ENCODE peak calls at places on chromosomes 16 and 17, in four cellular contexts. C, J, R and P are unnamed samples.

GRCh38 chr17:69716571-69716970 is 302.1 kb downstream of the MAP2K6 start:
- DNase-seq in R (no peak), C (no peak), J (peak; percentile 37), P (no peak)

GRCh38 chr17:78180508-78180907 is 6.3 kb downstream of the TK1 start:
- DNase-seq in R (no peak), J (no peak), C (no peak), P (no peak)

GRCh38 chr17:65809366-65809765 is 247.9 kb upstream of the AXIN2 start:
- DNase-seq in J (no peak), C (no peak), R (no peak), P (no peak)

GRCh38 chr17:81329279-81329926 is 34.3 kb upstream of the SLC38A10 start:
- DNase-seq in R (no peak), J (peak; percentile 87), C (no peak), P (peak; percentile 97)

GRCh38 chr16:88561485-88562369 is 8.5 kb upstream of the ZC3H18 start:
- DNase-seq in C (peak; percentile 50), R (peak; percentile 59), J (peak; percentile 54), P (peak; percentile 76)

GRCh38 chr16:77409311-77409710 is 25.5 kb downstream of the ADAMTS18 start:
- DNase-seq in J (no peak), R (no peak), C (no peak), P (no peak)

GRCh38 chr16:20910781-20911321 is 10.3 kb downstream of the LYRM1 start:
- DNase-seq in J (peak; percentile 96), R (no peak), C (peak; percentile 89), P (no peak)

GRCh38 chr17:75779250-75779986 is 5.2 kb upstream of the UNK start:
- DNase-seq in J (peak; percentile 100), R (peak; percentile 94), C (peak; percentile 100), P (peak; percentile 100)

GRCh38 chr16:12084436-12084835 is 107.9 kb downstream of the SNX29 start:
- DNase-seq in J (no peak), C (no peak), R (no peak), P (no peak)

GRCh38 chr17:40678902-40679522 is 14.0 kb upstream of the KRT222 start:
- DNase-seq in J (no peak), R (no peak), C (no peak), P (no peak)

GRCh38 chr17:11293480-11293879 is 52.5 kb downstream of the SHISA6 start:
- DNase-seq in J (no peak), R (no peak), C (no peak), P (no peak)

GRCh38 chr16:2912330-2913199 is 834 bp downstream of the FLYWCH1 start:
- DNase-seq in J (peak; percentile 67), R (peak; percentile 58), C (peak; percentile 39), P (peak; percentile 12)

GRCh38 chr16:78462261-78463208 is 363.1 kb downstream of the WWOX start:
- DNase-seq in R (no peak), J (no peak), C (no peak), P (no peak)

GRCh38 chr16:70790815-70791214 is 10.1 kb downstream of the VAC14 start:
- DNase-seq in J (no peak), C (no peak), R (no peak), P (no peak)

GRCh38 chr16:66359012-66359411 is 7.5 kb upstream of the CDH5 start:
- DNase-seq in R (no peak), C (no peak), J (peak; percentile 56), P (no peak)

GRCh38 chr16:57304169-57305061 is 19.9 kb upstream of the PLLP start:
- DNase-seq in C (no peak), R (no peak), J (peak; percentile 49), P (no peak)

GRCh38 chr17:49022391-49022941 is 25.3 kb downstream of the IGF2BP1 start:
- DNase-seq in C (no peak), J (peak; percentile 48), R (no peak), P (peak; percentile 90)

GRCh38 chr17:35432176-35433074 is at the start of gene SLFN12:
- DNase-seq in C (no peak), J (peak; percentile 96), R (peak; percentile 44), P (peak; percentile 76)

GRCh38 chr17:75683467-75684041 is 16.4 kb downstream of the SAP30BP start:
- DNase-seq in R (no peak), C (no peak), J (peak; percentile 69), P (no peak)

GRCh38 chr16:30764816-30765465 is 2.8 kb downstream of the RNF40 start:
- DNase-seq in J (no peak), C (no peak), R (no peak), P (no peak)

GRCh38 chr17:74923538-74924249 is 379 bp upstream of the OTOP2 start:
- DNase-seq in R (peak; percentile 84), C (peak; percentile 45), J (peak; percentile 8), P (peak; percentile 74)

GRCh38 chr17:57625511-57625910 is 119.6 kb downstream of the CCDC182 start:
- DNase-seq in R (no peak), J (no peak), C (no peak), P (no peak)